ENCODE peak calls at places on chromosome 4, in six cellular contexts. B is anterior cingulate cortex, Y is GM03348, F is posterior vena cava, K is renal cortical epithelial cell, I is ovary. E is an unnamed sample.

GRCh38 chr4:183072181-183072580 is 26.9 kb upstream of the WWC2 start:
- DNase-seq in B (no peak), Y (no peak), F (no peak), K (no peak), I (no peak), E (no peak)

GRCh38 chr4:102390438-102390837 is 45.2 kb upstream of the SLC39A8 start:
- DNase-seq in B (no peak), Y (peak; percentile 7), F (no peak), K (peak; percentile 94), I (no peak), E (peak; percentile 82)

GRCh38 chr4:52915730-52916129 is 53.6 kb downstream of the RASL11B start:
- DNase-seq in B (no peak), Y (no peak), F (no peak), K (no peak), I (no peak), E (no peak)

GRCh38 chr4:159341486-159341885 is 238.6 kb downstream of the RAPGEF2 start:
- DNase-seq in B (no peak), Y (peak; percentile 16), F (no peak), K (no peak), I (no peak), E (no peak)

GRCh38 chr4:54526560-54526959 is 131.2 kb upstream of the KIT start:
- DNase-seq in B (no peak), Y (no peak), F (no peak), K (no peak), I (no peak), E (no peak)

GRCh38 chr4:70946944-70947343 is 44.8 kb downstream of the MOB1B start:
- DNase-seq in B (no peak), Y (no peak), F (no peak), K (no peak), I (no peak), E (no peak)

GRCh38 chr4:155679343-155679742 is 12.7 kb downstream of the GUCY1A1 start:
- DNase-seq in B (no peak), Y (no peak), F (peak; percentile 82), K (peak; percentile 50), I (no peak), E (peak; percentile 69)

GRCh38 chr4:105399535-105400161 is 74.2 kb downstream of the PPA2 start:
- DNase-seq in B (no peak), Y (peak; percentile 66), F (no peak), K (peak; percentile 65), I (no peak), E (peak; percentile 74)

E was measured in kidney tubule cell.